ENCODE peak calls at places on chromosome 21, in nine cellular contexts. L, Z, P, V, F, A, R, Q and G are unnamed samples.

GRCh38 chr21:33895356-33895755 is 20.2 kb downstream of the ATP5PO start:
- DNase-seq in L (no peak), Z (no peak), P (no peak), V (no peak), F (no peak), A (no peak), R (no peak), Q (no peak), G (no peak)

GRCh38 chr21:32325706-32326105 is 27.1 kb downstream of the MRAP start:
- DNase-seq in L (no peak), Z (no peak), P (no peak), V (peak; percentile 42), F (no peak), A (no peak), R (no peak), Q (no peak), G (no peak)

GRCh38 chr21:25859264-25859931 is 124.6 kb downstream of the GABPA start:
- DNase-seq in L (no peak), Z (no peak), P (no peak), V (peak; percentile 84), F (no peak), A (no peak), R (no peak), Q (no peak), G (no peak)

GRCh38 chr21:46173573-46173972 is 10.7 kb downstream of the SPATC1L start:
- DNase-seq in L (no peak), Z (no peak), P (no peak), V (no peak), F (no peak), A (no peak), R (no peak), Q (no peak), G (no peak)

GRCh38 chr21:26070822-26071425 is 99.6 kb downstream of the APP start:
- DNase-seq in L (no peak), Z (no peak), P (no peak), V (peak; percentile 45), F (peak; percentile 3), A (peak; percentile 79), R (peak; percentile 53), Q (no peak), G (no peak)

GRCh38 chr21:32719085-32719484 is 8.7 kb downstream of the SYNJ1 start:
- DNase-seq in L (no peak), Z (no peak), P (no peak), V (no peak), F (no peak), A (no peak), R (no peak), Q (no peak), G (no peak)

GRCh38 chr21:14864211-14865021 is 200.4 kb downstream of the NRIP1 start:
- DNase-seq in L (no peak), Z (no peak), P (no peak), V (peak; percentile 86), F (peak; percentile 58), A (peak; percentile 79), R (peak; percentile 76), Q (peak; percentile 23), G (peak; percentile 60)

GRCh38 chr21:36478207-36478701 is 1.7 kb downstream of the CLDN14 start:
- DNase-seq in L (no peak), Z (peak; percentile 48), P (no peak), V (peak; percentile 88), F (no peak), A (peak; percentile 96), R (peak; percentile 56), Q (peak; percentile 43), G (no peak)

GRCh38 chr21:38542263-38542662 is 44.0 kb upstream of the ERG start:
- DNase-seq in L (no peak), Z (no peak), P (no peak), V (no peak), F (no peak), A (no peak), R (no peak), Q (no peak), G (no peak)

GRCh38 chr21:46182548-46183336 is 1.5 kb downstream of the SPATC1L start:
- DNase-seq in L (no peak), Z (no peak), P (no peak), V (no peak), F (no peak), A (peak; percentile 14), R (no peak), Q (no peak), G (no peak)

GRCh38 chr21:31599563-31599962 is 59.9 kb upstream of the SOD1 start:
- DNase-seq in L (no peak), Z (no peak), P (no peak), V (no peak), F (no peak), A (no peak), R (no peak), Q (no peak), G (no peak)

GRCh38 chr21:15908187-15908586 is 178.4 kb downstream of the USP25 start:
- DNase-seq in L (no peak), Z (no peak), P (no peak), V (peak; percentile 41), F (no peak), A (no peak), R (no peak), Q (no peak), G (no peak)

GRCh38 chr21:46056450-46056903 is 41.4 kb upstream of the COL6A2 start:
- DNase-seq in L (no peak), Z (peak; percentile 28), P (no peak), V (peak; percentile 94), F (no peak), A (peak; percentile 96), R (no peak), Q (no peak), G (no peak)

GRCh38 chr21:36330904-36331303 is 10.9 kb downstream of the MORC3 start:
- DNase-seq in L (peak; percentile 5), Z (no peak), P (peak; percentile 16), V (peak; percentile 60), F (peak; percentile 19), A (peak; percentile 72), R (peak; percentile 49), Q (peak; percentile 28), G (peak; percentile 70)

GRCh38 chr21:46399686-46400085 is 59.0 kb upstream of the DIP2A start:
- DNase-seq in L (no peak), Z (no peak), P (no peak), V (no peak), F (no peak), A (no peak), R (no peak), Q (no peak), G (no peak)

GRCh38 chr21:14830307-14830706 is 234.5 kb downstream of the NRIP1 start:
- DNase-seq in L (no peak), Z (no peak), P (no peak), V (no peak), F (no peak), A (no peak), R (no peak), Q (no peak), G (no peak)

GRCh38 chr21:21715286-21715969 is 717.2 kb downstream of the NCAM2 start:
- DNase-seq in L (no peak), Z (no peak), P (no peak), V (peak; percentile 93), F (no peak), A (peak; percentile 91), R (peak; percentile 42), Q (no peak), G (no peak)

GRCh38 chr21:14697769-14698168 is 151.7 kb upstream of the SAMSN1 start:
- DNase-seq in L (no peak), Z (no peak), P (no peak), V (no peak), F (no peak), A (no peak), R (no peak), Q (no peak), G (no peak)

GRCh38 chr21:29670228-29670627 is 269.6 kb downstream of the GRIK1 start:
- DNase-seq in L (no peak), Z (no peak), P (no peak), V (no peak), F (no peak), A (no peak), R (no peak), Q (no peak), G (no peak)

GRCh38 chr21:43330306-43330881 is 96.5 kb downstream of the SIK1 start:
- DNase-seq in L (no peak), Z (no peak), P (no peak), V (no peak), F (no peak), A (no peak), R (no peak), Q (no peak), G (no peak)

GRCh38 chr21:34615487-34615814 is 538 bp upstream of the RCAN1 start:
- DNase-seq in L (no peak), Z (no peak), P (no peak), V (no peak), F (no peak), A (no peak), R (no peak), Q (no peak), G (no peak)

GRCh38 chr21:25283720-25284119 is 323.6 kb downstream of the MRPL39 start:
- DNase-seq in L (no peak), Z (no peak), P (no peak), V (peak; percentile 56), F (peak; percentile 15), A (peak; percentile 48), R (peak; percentile 39), Q (no peak), G (peak; percentile 57)

GRCh38 chr21:43278766-43279577 is 110.2 kb downstream of the CRYAA start:
- DNase-seq in L (no peak), Z (no peak), P (no peak), V (no peak), F (no peak), A (no peak), R (no peak), Q (no peak), G (no peak)

GRCh38 chr21:42222386-42222785 is 3.4 kb downstream of the ABCG1 start:
- DNase-seq in L (no peak), Z (no peak), P (no peak), V (no peak), F (no peak), A (no peak), R (no peak), Q (no peak), G (no peak)

GRCh38 chr21:30340714-30341573 is 3.5 kb upstream of the KRTAP27-1 start:
- DNase-seq in L (no peak), Z (no peak), P (peak; percentile 4), V (peak; percentile 10), F (peak; percentile 57), A (no peak), R (peak; percentile 29), Q (peak; percentile 11), G (peak; percentile 51)

GRCh38 chr21:42027804-42028753 is 17.9 kb upstream of the ZBTB21 start:
- DNase-seq in L (no peak), Z (no peak), P (no peak), V (no peak), F (no peak), A (no peak), R (no peak), Q (no peak), G (no peak)

GRCh38 chr21:38170705-38171682 is 85.8 kb upstream of the KCNJ15 start:
- DNase-seq in L (no peak), Z (no peak), P (no peak), V (peak; percentile 29), F (no peak), A (peak; percentile 15), R (peak; percentile 4), Q (no peak), G (peak; percentile 6)

GRCh38 chr21:29295066-29295650 is 3.6 kb upstream of the BACH1 start:
- DNase-seq in L (peak; percentile 36), Z (no peak), P (no peak), V (no peak), F (no peak), A (no peak), R (no peak), Q (no peak), G (no peak)

GRCh38 chr21:45523411-45524101 is 18.7 kb downstream of the SLC19A1 start:
- DNase-seq in L (no peak), Z (no peak), P (no peak), V (no peak), F (peak; percentile 0), A (no peak), R (no peak), Q (no peak), G (no peak)

GRCh38 chr21:28745131-28746055 is 247.3 kb downstream of the LTN1 start:
- DNase-seq in L (peak; percentile 30), Z (peak; percentile 43), P (peak; percentile 17), V (peak; percentile 94), F (peak; percentile 77), A (peak; percentile 87), R (peak; percentile 75), Q (peak; percentile 64), G (peak; percentile 83)

GRCh38 chr21:26409735-26410134 is 163.4 kb downstream of the CYYR1 start:
- DNase-seq in L (no peak), Z (no peak), P (no peak), V (no peak), F (no peak), A (no peak), R (no peak), Q (no peak), G (no peak)